ENCODE peak calls at places on chromosomes 1 and 21, in four cellular contexts. N is stimulated activated CD4-positive, alpha-beta T cell treated with anti-CD3 and anti-CD28 coated beads, Interleukin-2, amount 100 ng/mL, for 24 hours; B is A549; Z is tibial artery. E is an unnamed sample.

GRCh38 chr21:31342328-31342727 is 1.7 kb downstream of the TIAM1 start:
- DNase-seq in N (no peak), B (no peak), Z (no peak), E (no peak)

GRCh38 chr21:44515359-44516165 is 24.4 kb downstream of the KRTAP10-1 start:
- DNase-seq in N (no peak), B (no peak), Z (no peak), E (no peak)

GRCh38 chr1:154961497-154962237 is at the start of gene PYGO2:
- DNase-seq in N (peak; percentile 83), B (peak; percentile 76), Z (peak; percentile 89), E (peak; percentile 84)

GRCh38 chr1:220708929-220709801 is 19.0 kb downstream of the C1orf115 start:
- DNase-seq in N (no peak), B (no peak), Z (no peak), E (no peak)

GRCh38 chr1:7549277-7549676 is 221.8 kb upstream of the VAMP3 start:
- DNase-seq in N (peak; percentile 24), B (peak; percentile 70), Z (no peak), E (no peak)

GRCh38 chr1:13823936-13824335 is 123.9 kb downstream of the PRDM2 start:
- DNase-seq in N (no peak), B (no peak), Z (peak; percentile 11), E (no peak)

GRCh38 chr1:170426596-170426995 is 105.4 kb upstream of the GORAB start:
- DNase-seq in N (no peak), B (no peak), Z (no peak), E (no peak)

GRCh38 chr1:55071477-55071876 is 32.1 kb downstream of the PCSK9 start:
- DNase-seq in N (no peak), B (peak; percentile 44), Z (no peak), E (no peak)

GRCh38 chr1:22808186-22808845 is 97.7 kb downstream of the EPHB2 start:
- DNase-seq in N (no peak), B (no peak), Z (no peak), E (no peak)

E was measured in ureter.